ENCODE peak calls at places on chromosomes 3 and 15, in ten cellular contexts. D, O, W, V, I, M, R, Z, A and T are unnamed samples.
A peak's percentile ranks its signal among the peaks of the same experiment; 100 is the strongest.

GRCh38 chr15:92583311-92584034 is 72.1 kb downstream of the FAM174B start:
- DNase-seq in Z (no peak), W (no peak), I (peak; percentile 67), D (no peak), O (no peak), A (no peak), R (no peak), V (no peak), M (no peak), T (no peak)

GRCh38 chr15:89307791-89308190 is 26.8 kb downstream of the POLG start:
- DNase-seq in W (no peak), A (no peak), R (no peak), D (no peak), I (no peak), O (no peak), Z (no peak), M (no peak), V (no peak), T (no peak)

GRCh38 chr3:120094776-120095225 is 554 bp upstream of the GSK3B start:
- DNase-seq in I (peak; percentile 100), A (peak; percentile 100), M (peak; percentile 100), O (peak; percentile 99), W (peak; percentile 90), Z (peak; percentile 100), R (peak; percentile 99), D (peak; percentile 99), V (peak; percentile 99), T (peak; percentile 99)

GRCh38 chr3:184377882-184378445 is at the start of gene THPO:
- DNase-seq in V (no peak), W (no peak), M (no peak), D (peak; percentile 53), I (peak; percentile 73), O (peak; percentile 73), R (peak; percentile 47), A (peak; percentile 64), Z (no peak), T (no peak)

GRCh38 chr3:13379191-13379830 is 40.8 kb downstream of the NUP210 start:
- DNase-seq in D (peak; percentile 75), Z (no peak), A (no peak), W (no peak), V (peak; percentile 40), R (peak; percentile 38), O (no peak), M (no peak), I (no peak), T (no peak)

GRCh38 chr3:48747703-48748102 is 30.7 kb upstream of the IP6K2 start:
- DNase-seq in M (no peak), O (peak; percentile 59), R (peak; percentile 58), I (no peak), A (no peak), V (no peak), D (no peak), Z (no peak), W (no peak), T (no peak)

GRCh38 chr3:148389916-148390315 is 307.8 kb upstream of the AGTR1 start:
- DNase-seq in R (no peak), Z (no peak), D (no peak), A (no peak), V (no peak), W (no peak), O (no peak), I (no peak), M (no peak), T (no peak)

GRCh38 chr3:186544281-186544680 is at the start of gene CRYGS:
- DNase-seq in D (no peak), V (no peak), M (no peak), Z (no peak), W (no peak), R (no peak), A (no peak), O (no peak), I (no peak), T (no peak)

GRCh38 chr3:10492351-10493201 is 12.8 kb downstream of the ATP2B2 start:
- DNase-seq in W (no peak), M (no peak), Z (no peak), V (no peak), I (no peak), D (no peak), R (no peak), A (no peak), O (no peak), T (no peak)

GRCh38 chr3:9422712-9423424 is 25.5 kb downstream of the SETD5 start:
- DNase-seq in R (peak; percentile 54), A (peak; percentile 95), W (peak; percentile 85), I (no peak), V (peak; percentile 90), D (peak; percentile 77), Z (peak; percentile 49), M (no peak), O (peak; percentile 43), T (peak; percentile 74)

GRCh38 chr3:40677321-40677720 is 152.6 kb downstream of the ZNF621 start:
- DNase-seq in D (no peak), R (no peak), W (no peak), V (no peak), Z (no peak), I (no peak), M (no peak), A (no peak), O (no peak), T (no peak)

GRCh38 chr3:149501524-149501923 is 27.0 kb downstream of the TM4SF4 start:
- DNase-seq in A (no peak), R (no peak), O (no peak), D (no peak), Z (no peak), W (peak; percentile 56), V (no peak), M (no peak), I (no peak), T (no peak)

GRCh38 chr3:100067589-100067988 is 46.7 kb downstream of the FILIP1L start:
- DNase-seq in Z (no peak), R (no peak), I (no peak), M (no peak), V (no peak), D (peak; percentile 38), A (no peak), O (no peak), W (no peak), T (no peak)

GRCh38 chr15:38080651-38081271 is 146.3 kb downstream of the TMCO5A start:
- DNase-seq in I (no peak), A (no peak), V (no peak), Z (no peak), M (no peak), W (no peak), R (no peak), O (no peak), D (no peak), T (no peak)

GRCh38 chr15:81032818-81033217 is 32.1 kb downstream of the TLNRD1 start:
- DNase-seq in O (no peak), Z (no peak), W (no peak), R (no peak), A (no peak), I (no peak), M (no peak), D (no peak), V (no peak), T (no peak)

GRCh38 chr15:81031203-81031602 is 30.5 kb downstream of the TLNRD1 start:
- DNase-seq in A (no peak), V (no peak), R (no peak), D (no peak), W (no peak), I (no peak), M (no peak), O (no peak), Z (no peak), T (no peak)

GRCh38 chr15:81032355-81032754 is 31.6 kb downstream of the TLNRD1 start:
- DNase-seq in O (no peak), A (no peak), R (no peak), M (no peak), V (no peak), I (no peak), W (no peak), D (no peak), Z (no peak), T (no peak)

GRCh38 chr15:81029416-81030367 is 29.0 kb downstream of the TLNRD1 start:
- DNase-seq in W (no peak), R (no peak), M (no peak), A (no peak), O (no peak), Z (no peak), I (no peak), V (no peak), D (no peak), T (no peak)

GRCh38 chr15:81030368-81030739 is 29.6 kb downstream of the TLNRD1 start:
- DNase-seq in D (no peak), W (no peak), V (no peak), M (no peak), A (no peak), R (no peak), O (no peak), I (no peak), Z (no peak), T (no peak)
- H3K27ac ChIP-seq in D (no peak overlapping the region), W (no peak overlapping the region), V (no peak overlapping the region), M (no peak overlapping the region), A (no peak overlapping the region), R (no peak overlapping the region), O (no peak overlapping the region), I (no peak overlapping the region), Z (no peak overlapping the region), T (no peak overlapping the region)

DNA sequence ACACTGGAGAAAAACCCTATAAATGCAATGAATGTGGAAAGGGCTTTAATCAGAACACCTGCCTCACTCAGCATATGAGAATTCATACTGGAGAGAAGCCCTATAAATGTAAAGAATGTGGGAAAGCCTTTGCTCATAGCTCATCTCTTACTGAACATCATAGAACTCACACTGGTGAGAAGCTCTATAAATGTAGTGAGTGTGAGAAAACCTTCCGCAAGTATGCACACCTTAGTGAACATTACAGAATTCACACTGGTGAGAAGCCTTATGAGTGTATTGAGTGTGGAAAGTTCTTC is 7.4 kb upstream of the ZNF501 start:
- DNase-seq in R (no peak), O (no peak), I (no peak), M (no peak), W (no peak), Z (no peak), A (no peak), V (no peak), D (no peak), T (no peak)
- H3K9me3 ChIP-seq in R (peaks cover 98% of the 10 kb centered on the region), O (peaks cover 26% of the 10 kb centered on the region), I (peaks cover 69% of the 10 kb centered on the region), M (peaks cover 100% of the 10 kb centered on the region), W (peaks cover 44% of the 10 kb centered on the region), Z (peaks cover 41% of the 10 kb centered on the region), A (peaks cover 57% of the 10 kb centered on the region), V (peaks cover 95% of the 10 kb centered on the region), D (peaks cover 4% of the 10 kb centered on the region), T (peaks cover 95% of the 10 kb centered on the region)

DNA sequence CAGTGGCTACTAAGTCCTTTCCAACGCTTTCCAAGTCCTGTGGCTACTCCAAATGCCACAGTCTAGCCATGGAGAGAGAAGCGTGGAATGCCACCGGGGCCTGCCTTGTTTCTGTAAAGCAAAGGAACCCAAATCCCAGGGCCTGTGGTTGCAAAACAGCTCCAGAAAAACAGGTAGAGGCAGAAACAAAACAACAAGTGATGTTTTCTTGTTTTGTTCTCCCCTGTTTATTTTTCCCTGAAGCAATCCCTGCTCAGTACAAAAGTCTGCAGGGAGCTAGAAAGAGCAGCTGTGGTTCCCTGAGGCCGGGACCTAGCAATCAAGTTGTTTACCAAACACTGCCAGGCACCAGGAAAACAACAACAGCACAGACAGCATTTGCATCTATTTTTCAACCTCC is 85.5 kb downstream of the FOXP1 start:
- DNase-seq in W (no peak), Z (no peak), I (no peak), A (no peak), R (no peak), V (no peak), O (no peak), D (no peak), M (no peak), T (no peak)
- H3K27ac ChIP-seq in W (no peak overlapping the region), Z (no peak overlapping the region), I (no peak overlapping the region), A (peak overlapping the region; percentile 65), R (peak overlapping the region; percentile 64), V (no peak overlapping the region), O (peak overlapping the region; percentile 54), D (peak overlapping the region; percentile 44), M (no peak overlapping the region), T (peak overlapping the region; percentile 53)

GRCh38 chr15:26644948-26645347 is 127.9 kb downstream of the GABRB3 start:
- DNase-seq in D (no peak), R (no peak), I (no peak), Z (no peak), A (no peak), W (no peak), O (no peak), M (no peak), V (no peak), T (no peak)
- H3K9me3 ChIP-seq in D (no peaks in the 10 kb centered on the region), R (no peaks in the 10 kb centered on the region), I (no peaks in the 10 kb centered on the region), Z (peaks cover 5% of the 10 kb centered on the region), A (peaks cover 4% of the 10 kb centered on the region), W (no peaks in the 10 kb centered on the region), O (no peaks in the 10 kb centered on the region), M (no peaks in the 10 kb centered on the region), V (no peaks in the 10 kb centered on the region), T (no peaks in the 10 kb centered on the region)